ENCODE peak calls at places on chromosomes 7 and 10, in four cellular contexts. K is HCT116, L is GM23248, U is DND-41. D is an unnamed sample.

GRCh38 chr7:139394553-139394952 is 34.9 kb downstream of the LUC7L2 start:
- DNase-seq in K (no peak), L (no peak), U (no peak), D (no peak)

GRCh38 chr10:17607603-17608332 is 9.4 kb downstream of the HACD1 start:
- DNase-seq in K (peak), L (peak), U (peak), D (peak)

GRCh38 chr10:97553575-97554100 is 18.9 kb upstream of the ANKRD2 start:
- DNase-seq in K (no peak), L (peak), U (peak), D (peak)

GRCh38 chr10:89644967-89645741 is at the start of gene PANK1:
- DNase-seq in K (peak), L (peak), U (peak), D (peak)

GRCh38 chr7:74063223-74063641 is 20.4 kb upstream of the LIMK1 start:
- DNase-seq in K (no peak), L (no peak), U (no peak), D (no peak)

GRCh38 chr10:68900427-68901105 is 549 bp upstream of the DDX50 start:
- DNase-seq in K (no peak), L (peak), U (no peak), D (peak)

GRCh38 chr10:89129850-89130396 is 77.2 kb downstream of the CH25H start:
- DNase-seq in K (no peak), L (peak), U (no peak), D (peak)

GRCh38 chr7:128304212-128304611 is 39.5 kb downstream of the RBM28 start:
- DNase-seq in K (no peak), L (no peak), U (no peak), D (no peak)

GRCh38 chr10:3486346-3487065 is 298.5 kb downstream of the KLF6 start:
- DNase-seq in K (peak), L (peak), U (no peak), D (no peak)

GRCh38 chr7:139041378-139042053 is 5.7 kb upstream of the ZC3HAV1L start:
- DNase-seq in K (no peak), L (no peak), U (no peak), D (no peak)

GRCh38 chr7:102927303-102927933 is 14.6 kb downstream of the LRRC17 start:
- DNase-seq in K (no peak), L (no peak), U (no peak), D (no peak)

GRCh38 chr10:80460399-80461207 is 6.5 kb downstream of the TSPAN14 start:
- DNase-seq in K (peak), L (peak), U (no peak), D (no peak)

GRCh38 chr10:80457554-80458262 is 3.6 kb downstream of the TSPAN14 start:
- DNase-seq in K (no peak), L (no peak), U (no peak), D (no peak)

GRCh38 chr10:80459047-80459865 is 5.1 kb downstream of the TSPAN14 start:
- DNase-seq in K (no peak), L (peak), U (peak), D (peak)

GRCh38 chr10:80458263-80458625 is 4.1 kb downstream of the TSPAN14 start:
- DNase-seq in K (no peak), L (no peak), U (no peak), D (no peak)

GRCh38 chr10:80458638-80459037 is 4.5 kb downstream of the TSPAN14 start:
- DNase-seq in K (no peak), L (peak), U (no peak), D (no peak)
- H3K4me3 ChIP-seq in K (no peak), L (no peak), U (no peak), D (peak)

GRCh38 chr7:30169585-30169978 is 34.8 kb downstream of the MTURN start:
- DNase-seq in K (no peak), L (peak), U (no peak), D (peak)

GRCh38 chr7:30172451-30172850 is 37.7 kb downstream of the MTURN start:
- DNase-seq in K (no peak), L (peak), U (no peak), D (no peak)

GRCh38 chr7:30168800-30169584 is 34.2 kb downstream of the MTURN start:
- DNase-seq in K (no peak), L (peak), U (no peak), D (peak)

GRCh38 chr7:30171753-30172447 is 37.1 kb downstream of the MTURN start:
- DNase-seq in K (no peak), L (peak), U (no peak), D (peak)

GRCh38 chr7:30170460-30171197 is 35.8 kb downstream of the MTURN start:
- DNase-seq in K (no peak), L (peak), U (no peak), D (no peak)
- H3K9ac ChIP-seq in K (no peak), L (no peak), U (no peak), D (no peak)

DNA sequence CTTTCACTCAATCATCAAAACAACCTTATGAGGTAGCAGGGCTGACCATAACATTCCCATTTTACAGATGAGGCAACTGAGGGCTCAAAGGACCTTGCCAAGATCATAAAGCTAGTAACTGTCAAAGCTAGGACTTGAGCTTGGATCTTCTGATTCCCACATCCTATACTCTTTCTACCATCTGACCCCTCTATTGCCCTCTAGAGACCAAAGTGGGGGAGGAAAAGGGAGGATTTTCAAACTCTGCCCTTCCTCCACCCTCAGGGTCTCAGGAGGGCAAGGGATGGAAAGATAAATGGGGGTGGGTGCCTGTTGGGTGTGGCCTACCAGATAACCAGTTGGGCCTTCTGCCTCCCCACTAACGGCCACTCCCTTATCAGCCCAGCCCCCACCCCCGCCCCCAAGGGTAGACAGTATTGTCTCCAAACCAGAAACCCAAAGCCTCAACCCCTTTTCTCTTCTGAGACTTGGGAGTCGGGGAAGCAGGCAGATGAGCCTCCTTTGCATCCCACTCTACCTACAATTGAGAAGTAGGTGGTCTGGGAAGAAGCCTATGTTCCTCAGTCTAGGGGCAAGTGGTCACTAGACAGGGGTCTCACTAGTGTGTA is 7.9 kb downstream of the LDB1 start:
- DNase-seq in K (no peak), L (no peak), U (no peak), D (no peak)
- H3K4me3 ChIP-seq in K (no peak), L (no peak), U (no peak), D (peak)

DNA sequence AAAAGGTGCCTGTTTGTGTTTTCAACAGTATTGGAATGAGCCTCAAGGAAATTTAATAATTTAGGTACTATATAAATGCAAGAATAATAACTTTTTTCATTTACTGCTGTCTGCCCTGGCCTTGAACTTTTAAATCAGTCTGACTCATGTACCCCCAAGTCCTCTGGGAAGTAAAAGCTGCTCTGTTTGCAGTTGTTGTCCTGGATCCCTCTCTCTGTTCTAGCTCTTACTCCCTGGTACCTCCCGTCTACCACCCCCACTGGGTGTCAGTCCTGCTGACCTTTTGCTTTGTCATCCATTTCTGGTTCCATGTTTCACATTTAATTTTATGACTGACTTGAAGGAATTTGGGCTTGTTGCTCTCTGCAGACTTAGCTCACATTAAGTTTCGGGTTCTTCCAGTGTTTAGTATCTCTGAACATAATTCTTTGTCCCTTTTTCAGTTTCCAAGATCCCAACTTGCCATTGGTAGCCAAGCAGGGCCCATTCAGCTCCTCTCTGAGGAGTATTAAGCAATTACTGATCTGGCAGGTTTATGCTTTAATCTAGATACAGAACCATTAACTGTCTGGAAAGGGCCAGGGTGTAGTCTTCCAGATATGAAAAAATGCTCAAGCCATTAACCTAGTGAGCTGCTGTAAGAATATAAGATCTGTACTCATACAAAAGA is 208.7 kb upstream of the FAM3C start:
- DNase-seq in K (no peak), L (peak), U (no peak), D (peak)
- H3K9ac ChIP-seq in K (no peak), L (no peak), U (no peak), D (peak)

DNA sequence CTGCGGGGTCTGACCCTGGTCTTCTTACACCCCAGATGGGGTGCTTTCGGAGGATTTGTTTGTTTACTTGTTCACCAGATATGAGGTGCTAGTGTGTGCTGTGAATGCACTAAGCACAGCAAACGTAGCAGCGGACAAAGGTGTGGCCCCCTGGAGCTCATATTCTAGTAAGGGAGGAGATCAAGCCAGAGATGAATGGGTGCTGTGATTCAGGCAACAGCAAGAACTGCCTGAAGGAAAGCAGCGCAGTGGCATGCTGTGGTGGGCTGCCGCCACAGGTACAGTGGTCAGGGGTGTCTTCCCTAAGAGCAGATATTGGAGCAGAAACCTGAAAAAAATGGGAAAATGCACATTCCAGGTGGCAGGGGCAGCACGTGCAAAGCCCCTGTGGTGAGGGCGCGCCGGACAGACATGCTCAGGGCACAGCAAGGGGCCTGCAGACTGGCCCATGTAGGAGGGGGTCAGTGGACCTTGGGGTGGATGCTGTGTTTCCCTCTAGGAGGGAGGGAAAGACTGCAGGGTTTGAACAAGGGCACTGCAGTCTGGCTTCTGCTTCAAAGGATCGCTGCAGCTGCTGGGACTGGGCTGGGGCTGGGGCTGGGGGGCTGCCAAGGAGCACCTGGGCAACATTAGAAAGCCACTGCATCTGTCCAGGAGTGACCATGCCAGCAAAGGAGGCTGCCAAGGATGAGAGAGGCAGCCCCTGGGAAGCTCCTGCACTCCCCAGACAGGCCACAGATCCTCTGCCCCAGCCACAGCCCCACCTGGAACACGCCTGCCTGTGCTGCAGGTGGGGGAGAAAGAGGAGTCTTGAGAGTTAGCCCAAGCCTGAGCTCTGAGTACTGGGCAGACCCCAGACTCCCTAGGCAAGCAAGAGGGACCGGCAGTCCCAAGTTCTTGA is 922 bp upstream of the DEPP1 start:
- DNase-seq in K (no peak), L (no peak), U (no peak), D (no peak)
- H3K4me3 ChIP-seq in K (no peak), L (no peak), U (no peak), D (no peak)

GRCh38 chr10:34613491-34613890 is 201.6 kb downstream of the PARD3 start:
- DNase-seq in K (no peak), L (no peak), U (no peak), D (no peak)
- H3K9ac ChIP-seq in K (no peak), L (no peak), U (no peak), D (no peak)

DNA sequence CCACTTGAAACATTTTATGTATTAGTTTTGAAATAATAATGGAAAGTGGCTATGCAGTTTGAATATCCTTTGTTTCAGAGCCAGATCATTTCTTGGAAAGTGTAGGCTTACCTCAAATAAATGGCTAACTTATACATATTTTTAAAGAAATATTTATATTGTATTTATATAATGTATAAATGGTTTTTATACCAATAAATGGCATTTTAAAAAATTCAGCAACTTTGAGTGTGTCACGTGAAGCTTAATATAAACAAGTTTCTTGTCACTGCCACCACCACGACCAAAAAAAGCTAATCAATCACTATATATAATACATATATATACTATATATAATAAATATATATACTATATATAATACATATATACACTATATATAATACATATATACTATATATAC is 4.8 kb downstream of the IL6 start:
- DNase-seq in K (no peak), L (no peak), U (no peak), D (no peak)
- H3K4me3 ChIP-seq in K (no peak), L (no peak), U (no peak), D (no peak)

GRCh38 chr10:35642793-35643114 is 658 bp upstream of the FZD8 start:
- DNase-seq in K (no peak), L (no peak), U (no peak), D (no peak)
- H3K9ac ChIP-seq in K (no peak), L (peak), U (no peak), D (peak)

GRCh38 chr10:94003496-94003895 is 9.8 kb downstream of the PLCE1 start:
- DNase-seq in K (no peak), L (no peak), U (no peak), D (no peak)

GRCh38 chr10:94008526-94008925 is 14.8 kb downstream of the PLCE1 start:
- DNase-seq in K (no peak), L (no peak), U (no peak), D (no peak)

GRCh38 chr10:94005050-94005449 is 11.3 kb downstream of the PLCE1 start:
- DNase-seq in K (no peak), L (peak), U (no peak), D (no peak)

GRCh38 chr10:94010116-94010515 is 16.4 kb downstream of the PLCE1 start:
- DNase-seq in K (no peak), L (no peak), U (no peak), D (no peak)

DNA sequence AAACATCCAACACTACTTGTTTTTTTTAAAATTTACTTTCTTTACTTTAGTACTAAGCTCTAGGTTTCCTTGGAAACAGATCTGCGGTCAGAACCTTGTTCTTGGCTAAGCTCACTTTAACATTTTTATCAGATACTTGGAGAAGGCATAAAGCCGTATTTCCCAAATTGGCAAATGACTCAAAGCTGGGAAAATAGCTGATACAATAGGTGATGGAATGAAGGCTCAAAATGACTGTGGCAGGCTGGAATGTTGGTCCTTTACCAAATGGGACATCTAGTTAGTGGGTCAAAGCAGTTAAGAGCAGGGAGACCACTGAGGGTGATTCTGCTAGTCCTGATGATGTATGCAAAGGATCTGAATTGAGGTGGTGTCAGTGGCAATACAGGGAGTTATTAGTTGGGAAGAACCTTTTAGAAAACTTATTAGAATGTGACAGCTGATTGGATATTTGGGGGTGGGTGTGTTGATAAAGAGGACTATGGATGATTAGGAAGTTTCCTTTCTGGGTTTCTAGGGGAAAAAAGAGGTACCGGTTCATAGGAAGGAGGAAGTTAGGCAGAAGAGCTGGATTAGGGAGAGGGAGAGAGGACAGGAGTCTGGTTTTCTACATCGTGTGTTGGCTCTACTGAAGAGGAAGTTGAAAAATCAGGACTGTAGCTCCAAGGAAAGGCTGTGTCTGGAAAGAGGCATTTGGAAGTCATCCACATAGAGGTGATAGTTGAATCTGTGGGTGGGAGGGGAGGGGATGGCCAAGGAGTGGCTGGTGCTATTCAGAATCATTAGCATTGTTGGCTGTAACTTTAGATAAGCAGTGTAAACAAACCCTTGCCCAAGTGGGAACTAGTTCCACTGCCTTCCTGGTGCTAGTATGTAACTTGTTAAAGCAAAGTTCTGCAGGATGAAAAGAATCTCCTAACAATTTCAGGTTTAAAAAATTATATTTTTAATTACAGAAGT is 13.1 kb downstream of the PLCE1 start:
- DNase-seq in K (no peak), L (peak), U (no peak), D (peak)
- H3K4me3 ChIP-seq in K (no peak), L (peak), U (no peak), D (peak)